ENCODE peak calls at places on chromosomes 4 and X, in eight cellular contexts. S is upper lobe of left lung, B is gastrocnemius medialis, U is esophagus squamous epithelium, A is sigmoid colon, C is GM12892, D is right lobe of liver, F is K562. V is an unnamed sample.

GRCh38 chrX:154096140-154097002 is 1.1 kb downstream of the MECP2 start:
- DNase-seq in S (no peak), U (no peak), F (peak), D (peak), A (no peak), C (no peak), B (peak), V (no peak)

GRCh38 chrX:128464091-128464490 is 411.9 kb upstream of the ACTRT1 start:
- DNase-seq in S (no peak), F (no peak), A (no peak), U (no peak), C (no peak), D (no peak), B (no peak), V (no peak)

GRCh38 chr4:151990201-151990600 is 229.4 kb upstream of the GATB start:
- DNase-seq in A (no peak), B (no peak), C (no peak), S (no peak), U (no peak), F (no peak), D (no peak), V (no peak)

GRCh38 chrX:68419934-68420333 is 13.4 kb downstream of the OPHN1 start:
- DNase-seq in S (no peak), A (no peak), B (no peak), U (no peak), D (no peak), C (no peak), F (no peak), V (no peak)

GRCh38 chr4:102430511-102430910 is 70.6 kb upstream of the NFKB1 start:
- DNase-seq in C (no peak), D (no peak), F (peak), A (no peak), S (no peak), B (no peak), U (no peak), V (no peak)

GRCh38 chr4:29983890-29984289 is 736.3 kb upstream of the PCDH7 start:
- DNase-seq in C (no peak), F (no peak), D (no peak), S (no peak), A (no peak), B (no peak), U (no peak), V (peak)

GRCh38 chrX:39762266-39762841 is 335.4 kb downstream of the BCOR start:
- DNase-seq in D (no peak), A (no peak), U (no peak), B (no peak), S (no peak), F (no peak), C (no peak), V (no peak)

GRCh38 chr4:48970471-48970921 is 15.6 kb upstream of the CWH43 start:
- DNase-seq in U (no peak), B (no peak), D (no peak), F (no peak), S (no peak), A (no peak), C (no peak), V (no peak)

GRCh38 chr4:724131-724530 is 18.5 kb downstream of the PCGF3 start:
- DNase-seq in B (no peak), U (no peak), D (no peak), C (no peak), F (no peak), S (no peak), A (no peak), V (no peak)

GRCh38 chr4:152894673-152895072 is 41.5 kb upstream of the FHDC1 start:
- DNase-seq in U (no peak), B (no peak), A (no peak), D (no peak), C (no peak), S (no peak), F (no peak), V (no peak)

GRCh38 chr4:3462790-3463415 is at the start of gene DOK7:
- DNase-seq in A (no peak), B (peak), F (peak), U (no peak), C (no peak), S (peak), D (peak), V (no peak)

DNA sequence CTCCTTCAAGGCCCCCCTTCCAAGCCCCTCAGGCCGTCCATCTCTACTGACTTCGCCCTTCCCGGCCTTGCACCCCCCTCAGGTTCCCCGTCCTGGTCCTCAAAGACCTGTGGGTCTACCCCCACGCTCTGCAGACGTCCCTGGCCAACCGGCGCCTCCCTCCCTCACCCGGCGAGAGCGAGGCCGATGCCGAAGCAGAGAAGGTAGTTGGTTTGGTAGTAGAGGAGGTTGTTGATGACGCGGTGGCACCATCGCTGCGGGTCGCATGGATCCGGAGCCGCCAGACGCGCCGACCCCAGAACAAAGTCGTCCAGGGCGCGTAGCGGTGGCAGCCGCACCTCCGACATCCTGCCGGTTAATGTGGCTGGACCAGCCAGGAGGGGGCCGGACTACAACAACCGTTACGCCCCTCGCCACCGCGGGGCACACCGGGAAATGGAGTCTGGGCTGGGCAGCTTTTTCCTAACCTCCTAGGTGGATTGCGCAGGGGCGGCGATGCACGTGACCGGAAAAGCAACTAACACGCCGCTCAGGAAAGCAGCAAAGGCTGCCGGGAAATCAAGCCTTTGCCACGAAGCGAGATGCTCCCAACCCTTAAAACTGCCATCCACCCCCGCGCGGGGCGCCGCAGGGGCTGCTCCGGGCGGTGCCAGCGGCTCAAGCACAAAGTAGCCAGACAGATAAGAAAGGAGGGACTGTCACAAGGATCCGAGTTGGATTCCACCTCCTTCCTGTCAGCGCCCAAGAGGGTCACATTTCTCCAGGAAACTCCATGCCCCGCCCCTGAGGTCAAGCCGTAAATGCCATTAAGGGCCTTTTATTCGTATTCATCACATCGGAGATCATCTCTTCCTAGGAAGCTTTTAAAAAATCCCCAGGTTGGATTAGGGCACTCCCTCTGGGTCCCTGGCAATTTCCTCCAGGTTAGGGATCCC is at the start of gene PRAF2:
- DNase-seq in C (peak), B (peak), A (peak), S (peak), D (peak), U (peak), F (no peak), V (peak)
- TF ChIP-seq POLR2A in C (peak), B (peak), A (no peak), S (no peak), D (peak), U (peak), F (no peak), V (no peak)

GRCh38 chr4:7638463-7638862 is 203.7 kb upstream of the PSAPL1 start:
- DNase-seq in B (no peak), A (no peak), C (no peak), U (no peak), D (no peak), F (no peak), S (no peak), V (no peak)

GRCh38 chr4:7637971-7638370 is 203.2 kb upstream of the PSAPL1 start:
- DNase-seq in D (no peak), B (no peak), S (no peak), A (no peak), F (no peak), C (no peak), U (no peak), V (no peak)

GRCh38 chr4:7635435-7635834 is 200.7 kb upstream of the PSAPL1 start:
- DNase-seq in U (no peak), D (no peak), A (no peak), F (no peak), B (no peak), C (no peak), S (no peak), V (no peak)

GRCh38 chr4:7635971-7636508 is 201.3 kb upstream of the PSAPL1 start:
- DNase-seq in U (no peak), B (no peak), C (no peak), A (no peak), F (no peak), D (no peak), S (no peak), V (no peak)

DNA sequence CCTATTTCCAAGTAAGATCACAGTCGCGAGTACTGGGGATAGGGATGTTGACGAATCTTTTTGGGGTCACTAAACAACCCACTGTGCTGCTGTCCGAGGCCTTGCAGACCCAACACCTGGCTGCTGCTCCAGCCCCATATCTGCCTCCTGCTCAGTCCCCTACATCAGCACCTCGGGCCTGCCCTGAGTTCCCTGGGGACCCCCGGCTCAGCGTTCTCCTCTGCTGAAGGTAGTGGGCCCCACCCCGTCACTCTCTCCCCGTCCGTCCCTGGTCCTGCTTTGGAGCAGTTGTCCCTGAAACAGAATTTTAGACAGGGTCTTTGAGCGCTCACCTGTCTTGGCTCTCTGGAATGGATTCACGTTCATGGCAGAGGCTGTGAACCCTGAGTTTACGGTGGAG is 202.4 kb upstream of the PSAPL1 start:
- DNase-seq in C (no peak), D (no peak), A (no peak), B (no peak), U (no peak), F (no peak), S (no peak), V (no peak)
- TF ChIP-seq POLR2A in C (no peak), D (no peak), A (no peak), B (no peak), U (no peak), F (no peak), S (no peak), V (no peak)

GRCh38 chrX:48919947-48920712 is 1.3 kb upstream of the PIM2 start:
- DNase-seq in C (no peak), A (no peak), S (no peak), B (no peak), U (no peak), D (no peak), F (peak), V (no peak)
- TF ChIP-seq POLR2A in C (no peak), A (no peak), S (no peak), B (no peak), U (no peak), D (no peak), F (no peak), V (no peak)

GRCh38 chr4:25312496-25313193 is at the start of gene ZCCHC4:
- DNase-seq in F (peak), B (peak), D (peak), A (peak), C (peak), S (peak), U (peak), V (peak)
- TF ChIP-seq POLR2A in F (peak), B (no peak), D (peak), A (no peak), C (peak), S (no peak), U (no peak), V (no peak)

DNA sequence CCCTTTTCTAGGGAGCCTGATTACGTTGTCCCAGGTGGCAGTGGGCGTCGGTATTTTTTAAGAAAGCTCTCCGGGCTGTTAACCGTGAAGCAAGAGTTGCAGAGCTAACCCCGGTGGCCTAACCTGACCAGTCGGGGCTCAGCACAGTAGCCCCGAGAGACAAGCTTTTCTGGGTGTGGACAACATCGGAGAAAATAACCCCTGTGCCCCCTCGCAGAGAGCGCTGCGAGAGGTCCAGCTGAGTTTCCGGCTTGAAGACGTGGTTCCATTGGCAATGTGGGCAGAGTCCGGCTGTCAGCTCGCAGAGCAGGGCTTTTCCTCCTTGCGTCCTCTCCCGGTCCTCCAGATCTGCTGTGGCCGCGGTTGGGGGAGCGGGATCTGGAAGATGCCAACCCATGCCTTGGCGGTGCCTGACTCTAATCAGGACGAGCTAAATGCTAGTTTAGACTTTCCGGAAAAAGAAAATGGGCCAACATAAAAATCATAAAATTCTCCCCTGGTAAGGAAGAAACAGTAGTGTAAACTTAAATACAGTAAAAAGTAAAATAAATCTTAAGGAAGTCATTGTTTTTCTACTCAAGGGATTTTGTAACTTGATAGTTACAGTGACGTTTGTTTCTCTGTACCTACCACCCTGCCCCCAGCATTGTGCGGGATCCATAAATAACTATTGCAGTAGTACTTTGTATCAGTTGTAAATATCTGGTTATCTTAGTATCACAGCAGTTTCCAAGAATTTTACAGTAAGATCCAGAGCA is 603 bp upstream of the PLA2G12A start:
- DNase-seq in U (peak), A (peak), C (no peak), D (peak), S (peak), F (peak), B (peak), V (peak)
- TF ChIP-seq POLR2A in U (no peak), A (no peak), C (no peak), D (no peak), S (no peak), F (peak), B (no peak), V (no peak)

GRCh38 chr4:19492611-19493010 is 759.1 kb upstream of the SLIT2 start:
- DNase-seq in F (no peak), U (no peak), C (no peak), D (no peak), B (no peak), S (no peak), A (no peak), V (no peak)
- TF ChIP-seq POLR2A in F (no peak), U (no peak), C (no peak), D (no peak), B (no peak), S (no peak), A (no peak), V (no peak)